ENCODE peak calls at places on chromosomes 1 and 21, in eight cellular contexts. One of them, this sample, is unnamed. For H3K4me1, the result is how much of the 10 kb centered on the place peaks cover.

GRCh38 chr1:8517579-8518489 is 199.9 kb downstream of the SLC45A1 start:
- DNase-seq in fibroblast of lung: peak
- DNase-seq in keratinocyte: no peak
- DNase-seq in prostate gland: no peak
- DNase-seq in heart right ventricle: no peak
- DNase-seq in A549: no peak
- DNase-seq in H9: no peak
- DNase-seq in heart left ventricle: no peak
- DNase-seq in this sample: no peak

GRCh38 chr1:11651017-11651416 is 3.2 kb downstream of the FBXO2 start:
- DNase-seq in fibroblast of lung: no peak
- DNase-seq in keratinocyte: no peak
- DNase-seq in prostate gland: no peak
- DNase-seq in heart right ventricle: no peak
- DNase-seq in A549: no peak
- DNase-seq in H9: no peak
- DNase-seq in heart left ventricle: no peak
- DNase-seq in this sample: no peak

GRCh38 chr1:232456720-232457119 is 173.2 kb downstream of the SIPA1L2 start:
- DNase-seq in fibroblast of lung: no peak
- DNase-seq in keratinocyte: no peak
- DNase-seq in prostate gland: no peak
- DNase-seq in heart right ventricle: no peak
- DNase-seq in A549: no peak
- DNase-seq in H9: no peak
- DNase-seq in heart left ventricle: no peak
- DNase-seq in this sample: no peak

GRCh38 chr1:115705085-115706008 is 63.2 kb downstream of the CASQ2 start:
- DNase-seq in fibroblast of lung: no peak
- DNase-seq in keratinocyte: no peak
- DNase-seq in prostate gland: no peak
- DNase-seq in heart right ventricle: no peak
- DNase-seq in A549: no peak
- DNase-seq in H9: no peak
- DNase-seq in heart left ventricle: no peak
- DNase-seq in this sample: no peak

GRCh38 chr1:218377143-218377660 is 32.1 kb downstream of the TGFB2 start:
- DNase-seq in fibroblast of lung: peak
- DNase-seq in keratinocyte: peak
- DNase-seq in prostate gland: peak
- DNase-seq in heart right ventricle: no peak
- DNase-seq in A549: peak
- DNase-seq in H9: no peak
- DNase-seq in heart left ventricle: no peak
- DNase-seq in this sample: no peak

GRCh38 chr1:165580931-165581871 is 37.4 kb downstream of the LRRC52 start:
- DNase-seq in fibroblast of lung: peak
- DNase-seq in keratinocyte: peak
- DNase-seq in prostate gland: no peak
- DNase-seq in heart right ventricle: no peak
- DNase-seq in A549: no peak
- DNase-seq in H9: no peak
- DNase-seq in heart left ventricle: no peak
- DNase-seq in this sample: no peak

GRCh38 chr1:54158071-54158470 is 5.3 kb upstream of the CDCP2 start:
- DNase-seq in fibroblast of lung: no peak
- DNase-seq in keratinocyte: no peak
- DNase-seq in prostate gland: no peak
- DNase-seq in heart right ventricle: no peak
- DNase-seq in A549: peak
- DNase-seq in H9: no peak
- DNase-seq in heart left ventricle: no peak
- DNase-seq in this sample: no peak

GRCh38 chr1:113320272-113320671 is 70.0 kb upstream of the MAGI3 start:
- DNase-seq in fibroblast of lung: no peak
- DNase-seq in keratinocyte: no peak
- DNase-seq in prostate gland: no peak
- DNase-seq in heart right ventricle: no peak
- DNase-seq in A549: peak
- DNase-seq in H9: no peak
- DNase-seq in heart left ventricle: no peak
- DNase-seq in this sample: no peak

GRCh38 chr1:219174672-219175564 is 1.2 kb downstream of the LYPLAL1 start:
- DNase-seq in fibroblast of lung: peak
- DNase-seq in keratinocyte: no peak
- DNase-seq in prostate gland: peak
- DNase-seq in heart right ventricle: no peak
- DNase-seq in A549: no peak
- DNase-seq in H9: no peak
- DNase-seq in heart left ventricle: no peak
- DNase-seq in this sample: peak

GRCh38 chr1:212205843-212206242 is 79.4 kb upstream of the PPP2R5A start:
- DNase-seq in fibroblast of lung: peak
- DNase-seq in keratinocyte: no peak
- DNase-seq in prostate gland: no peak
- DNase-seq in heart right ventricle: no peak
- DNase-seq in A549: no peak
- DNase-seq in H9: no peak
- DNase-seq in heart left ventricle: no peak
- DNase-seq in this sample: no peak

GRCh38 chr1:233337505-233337904 is 10.0 kb downstream of the MAP3K21 start:
- DNase-seq in fibroblast of lung: no peak
- DNase-seq in keratinocyte: no peak
- DNase-seq in prostate gland: no peak
- DNase-seq in heart right ventricle: no peak
- DNase-seq in A549: no peak
- DNase-seq in H9: no peak
- DNase-seq in heart left ventricle: no peak
- DNase-seq in this sample: no peak

GRCh38 chr1:85661767-85662166 is 46.5 kb downstream of the ZNHIT6 start:
- DNase-seq in fibroblast of lung: no peak
- DNase-seq in keratinocyte: no peak
- DNase-seq in prostate gland: no peak
- DNase-seq in heart right ventricle: no peak
- DNase-seq in A549: no peak
- DNase-seq in H9: no peak
- DNase-seq in heart left ventricle: no peak
- DNase-seq in this sample: peak

GRCh38 chr1:42551150-42551549 is 88.1 kb downstream of the CCDC30 start:
- DNase-seq in fibroblast of lung: no peak
- DNase-seq in keratinocyte: no peak
- DNase-seq in prostate gland: no peak
- DNase-seq in heart right ventricle: no peak
- DNase-seq in A549: no peak
- DNase-seq in H9: no peak
- DNase-seq in heart left ventricle: no peak
- DNase-seq in this sample: no peak

GRCh38 chr1:221736714-221737113 is 5.2 kb downstream of the DUSP10 start:
- DNase-seq in fibroblast of lung: no peak
- DNase-seq in keratinocyte: no peak
- DNase-seq in prostate gland: no peak
- DNase-seq in heart right ventricle: no peak
- DNase-seq in A549: no peak
- DNase-seq in H9: no peak
- DNase-seq in heart left ventricle: no peak
- DNase-seq in this sample: no peak

GRCh38 chr21:30058928-30059327 is 107.7 kb downstream of the CLDN17 start:
- DNase-seq in fibroblast of lung: no peak
- DNase-seq in keratinocyte: no peak
- DNase-seq in prostate gland: no peak
- DNase-seq in heart right ventricle: no peak
- DNase-seq in A549: no peak
- DNase-seq in H9: no peak
- DNase-seq in heart left ventricle: no peak
- DNase-seq in this sample: peak

GRCh38 chr1:23446644-23447310 is 22.2 kb upstream of the TCEA3 start:
- DNase-seq in fibroblast of lung: no peak
- DNase-seq in keratinocyte: no peak
- DNase-seq in prostate gland: no peak
- DNase-seq in heart right ventricle: no peak
- DNase-seq in A549: no peak
- DNase-seq in H9: no peak
- DNase-seq in heart left ventricle: no peak
- DNase-seq in this sample: no peak

GRCh38 chr1:4658643-4659042 is 4.2 kb downstream of the AJAP1 start:
- DNase-seq in fibroblast of lung: no peak
- DNase-seq in keratinocyte: no peak
- DNase-seq in prostate gland: no peak
- DNase-seq in heart right ventricle: no peak
- DNase-seq in A549: no peak
- DNase-seq in H9: no peak
- DNase-seq in heart left ventricle: no peak
- DNase-seq in this sample: no peak

GRCh38 chr1:17437260-17438175 is 2.0 kb downstream of the RCC2 start:
- DNase-seq in fibroblast of lung: peak
- DNase-seq in keratinocyte: no peak
- DNase-seq in prostate gland: no peak
- DNase-seq in heart right ventricle: peak
- DNase-seq in A549: no peak
- DNase-seq in H9: no peak
- DNase-seq in heart left ventricle: peak
- DNase-seq in this sample: peak

GRCh38 chr1:7388488-7389185 is 382.5 kb upstream of the VAMP3 start:
- DNase-seq in fibroblast of lung: peak
- DNase-seq in keratinocyte: no peak
- DNase-seq in prostate gland: no peak
- DNase-seq in heart right ventricle: peak
- DNase-seq in A549: no peak
- DNase-seq in H9: peak
- DNase-seq in heart left ventricle: peak
- DNase-seq in this sample: no peak

GRCh38 chr1:210344706-210345105 is 16.0 kb downstream of the HHAT start:
- DNase-seq in fibroblast of lung: peak
- DNase-seq in keratinocyte: no peak
- DNase-seq in prostate gland: no peak
- DNase-seq in heart right ventricle: no peak
- DNase-seq in A549: no peak
- DNase-seq in H9: no peak
- DNase-seq in heart left ventricle: no peak
- DNase-seq in this sample: no peak

GRCh38 chr1:180837025-180837424 is 75.7 kb upstream of the KIAA1614 start:
- DNase-seq in fibroblast of lung: peak
- DNase-seq in keratinocyte: no peak
- DNase-seq in prostate gland: no peak
- DNase-seq in heart right ventricle: no peak
- DNase-seq in A549: no peak
- DNase-seq in H9: no peak
- DNase-seq in heart left ventricle: no peak
- DNase-seq in this sample: no peak
- H3K27ac ChIP-seq in fibroblast of lung: no peak
- H3K27ac ChIP-seq in keratinocyte: no peak
- H3K27ac ChIP-seq in prostate gland: no peak
- H3K27ac ChIP-seq in heart right ventricle: no peak
- H3K27ac ChIP-seq in A549: no peak
- H3K27ac ChIP-seq in H9: no peak
- H3K27ac ChIP-seq in heart left ventricle: no peak
- H3K27ac ChIP-seq in this sample: no peak

DNA sequence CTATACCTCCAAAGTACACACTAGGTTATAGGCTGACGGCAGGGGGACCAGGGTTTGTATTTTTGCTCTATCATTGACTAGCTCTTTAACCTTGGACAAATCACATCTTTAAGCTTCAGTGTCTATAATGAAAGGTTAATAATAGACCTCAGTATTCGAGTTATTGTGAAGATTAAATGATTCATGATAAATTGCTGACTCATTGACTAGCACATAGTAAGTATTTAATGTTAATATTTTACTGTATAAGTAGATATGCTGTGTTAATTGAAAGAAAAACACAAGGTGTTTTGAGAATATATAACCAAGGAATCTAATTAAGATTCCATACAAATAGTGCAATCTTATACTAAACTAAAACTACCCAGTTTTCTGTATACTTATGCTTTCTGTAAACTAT is 1267.6 kb upstream of the ADGRL2 start:
- DNase-seq in fibroblast of lung: no peak
- DNase-seq in keratinocyte: no peak
- DNase-seq in prostate gland: no peak
- DNase-seq in heart right ventricle: no peak
- DNase-seq in A549: no peak
- DNase-seq in H9: no peak
- DNase-seq in heart left ventricle: no peak
- DNase-seq in this sample: no peak
- H3K4me1 ChIP-seq in fibroblast of lung: under half
- H3K4me1 ChIP-seq in keratinocyte: under half
- H3K4me1 ChIP-seq in prostate gland: under half
- H3K4me1 ChIP-seq in heart right ventricle: under half
- H3K4me1 ChIP-seq in A549: under half
- H3K4me1 ChIP-seq in H9: under half
- H3K4me1 ChIP-seq in heart left ventricle: under half
- H3K4me1 ChIP-seq in this sample: under half

DNA sequence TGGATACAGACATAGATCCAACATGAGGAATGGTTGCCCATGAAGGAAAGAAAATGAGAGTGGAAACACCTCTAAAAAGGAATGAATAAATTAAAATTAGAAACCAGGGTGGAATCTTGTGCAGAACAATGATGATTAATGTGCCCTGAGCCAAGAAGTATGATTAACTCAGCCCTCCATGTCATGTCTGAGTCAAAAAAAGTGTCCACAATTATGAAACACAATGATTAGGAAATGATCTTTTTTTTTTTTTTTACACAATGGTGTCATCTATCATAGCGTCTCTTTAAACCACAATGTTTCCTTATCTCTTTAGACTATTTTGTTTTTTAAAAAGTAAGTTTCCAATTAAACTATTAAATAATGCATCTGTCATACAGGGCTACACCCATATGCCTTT is 78.9 kb upstream of the RAB4A start:
- DNase-seq in fibroblast of lung: peak
- DNase-seq in keratinocyte: peak
- DNase-seq in prostate gland: no peak
- DNase-seq in heart right ventricle: no peak
- DNase-seq in A549: no peak
- DNase-seq in H9: no peak
- DNase-seq in heart left ventricle: no peak
- DNase-seq in this sample: no peak
- H3K27ac ChIP-seq in fibroblast of lung: no peak
- H3K27ac ChIP-seq in keratinocyte: peak
- H3K27ac ChIP-seq in prostate gland: no peak
- H3K27ac ChIP-seq in heart right ventricle: no peak
- H3K27ac ChIP-seq in A549: peak
- H3K27ac ChIP-seq in H9: no peak
- H3K27ac ChIP-seq in heart left ventricle: no peak
- H3K27ac ChIP-seq in this sample: peak

DNA sequence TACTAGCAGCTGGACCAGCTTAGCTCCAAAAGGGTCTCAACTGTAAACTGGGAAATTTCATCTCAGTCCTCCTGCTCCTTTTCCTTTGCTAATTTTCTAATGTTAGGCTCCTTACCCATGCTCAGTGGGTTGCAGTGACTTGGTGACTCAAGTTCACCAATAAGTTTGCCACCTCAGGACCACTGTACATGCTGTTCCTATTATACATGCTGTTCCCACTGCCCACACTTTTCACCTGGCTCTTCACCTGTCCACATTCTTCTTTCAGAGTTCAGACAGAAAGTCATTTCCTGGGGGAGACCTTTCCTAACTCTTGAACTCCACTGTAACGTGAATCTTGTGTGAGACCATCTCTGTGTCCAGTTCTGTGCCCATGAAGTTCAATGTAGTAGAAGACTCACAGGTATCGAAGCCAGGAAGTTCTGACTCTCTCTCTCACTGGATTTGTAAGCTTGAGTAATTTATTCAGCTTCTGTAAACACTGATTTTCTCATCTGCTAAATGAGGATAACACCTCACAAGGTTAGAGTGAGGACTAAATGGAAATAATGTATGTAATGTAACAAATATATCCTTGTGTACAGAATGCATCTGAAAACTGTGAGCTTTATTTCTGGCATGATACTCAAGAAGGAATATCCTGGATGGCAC is 17.9 kb downstream of the CD2 start:
- DNase-seq in fibroblast of lung: no peak
- DNase-seq in keratinocyte: no peak
- DNase-seq in prostate gland: no peak
- DNase-seq in heart right ventricle: no peak
- DNase-seq in A549: no peak
- DNase-seq in H9: no peak
- DNase-seq in heart left ventricle: no peak
- DNase-seq in this sample: no peak
- H3K4me1 ChIP-seq in fibroblast of lung: under half
- H3K4me1 ChIP-seq in keratinocyte: under half
- H3K4me1 ChIP-seq in prostate gland: under half
- H3K4me1 ChIP-seq in heart right ventricle: under half
- H3K4me1 ChIP-seq in A549: under half
- H3K4me1 ChIP-seq in H9: under half
- H3K4me1 ChIP-seq in heart left ventricle: under half
- H3K4me1 ChIP-seq in this sample: under half